ENCODE peak calls at places on chromosome X, in six cellular contexts. S is CD4-positive, alpha-beta T cell; I is activated CD4-positive, CD25-positive, alpha-beta regulatory T cell; X is AG08395; Q is esophagus muscularis mucosa; K is Right ventricle myocardium superior. L is an unnamed sample.

GRCh38 chrX:22748093-22748999 is 251.4 kb upstream of the DDX53 start:
- DNase-seq in S (peak), I (no peak), X (peak), Q (no peak), K (peak), L (no peak)

GRCh38 chrX:13226214-13226613 is 93.6 kb downstream of the ATXN3L start:
- DNase-seq in S (no peak), I (no peak), X (no peak), Q (no peak), K (no peak), L (no peak)

GRCh38 chrX:150872773-150873336 is 25.6 kb downstream of the CD99L2 start:
- DNase-seq in S (no peak), I (no peak), X (no peak), Q (no peak), K (no peak), L (no peak)

GRCh38 chrX:16096131-16096530 is 27.2 kb upstream of the GRPR start:
- DNase-seq in S (no peak), I (no peak), X (no peak), Q (no peak), K (no peak), L (no peak)

GRCh38 chrX:119757979-119758681 is at the start of gene SOWAHD:
- DNase-seq in S (peak), I (no peak), X (no peak), Q (no peak), K (peak), L (peak)

GRCh38 chrX:104565791-104566687 is at the start of gene IL1RAPL2:
- DNase-seq in S (no peak), I (no peak), X (no peak), Q (no peak), K (no peak), L (no peak)

GRCh38 chrX:19017271-19017670 is 33.4 kb upstream of the PHKA2 start:
- DNase-seq in S (no peak), I (no peak), X (peak), Q (no peak), K (no peak), L (no peak)

GRCh38 chrX:16005899-16006298 is 117.5 kb upstream of the GRPR start:
- DNase-seq in S (no peak), I (no peak), X (peak), Q (no peak), K (no peak), L (no peak)

GRCh38 chrX:71938371-71938770 is 27.7 kb downstream of the NHSL2 start:
- DNase-seq in S (no peak), I (no peak), X (no peak), Q (no peak), K (no peak), L (no peak)

GRCh38 chrX:34275710-34276109 is 143.6 kb upstream of the FAM47A start:
- DNase-seq in S (no peak), I (no peak), X (no peak), Q (no peak), K (no peak), L (no peak)

GRCh38 chrX:150361070-150361776 is 1.9 kb upstream of the MAMLD1 start:
- DNase-seq in S (no peak), I (no peak), X (no peak), Q (no peak), K (peak), L (no peak)

GRCh38 chrX:140362861-140363260 is 142.0 kb downstream of the SOX3 start:
- DNase-seq in S (no peak), I (no peak), X (no peak), Q (no peak), K (no peak), L (no peak)

GRCh38 chrX:43813898-43814297 is 68.4 kb downstream of the MAOB start:
- DNase-seq in S (no peak), I (no peak), X (no peak), Q (no peak), K (no peak), L (no peak)

GRCh38 chrX:22105231-22105630 is 73.1 kb downstream of the PHEX start:
- DNase-seq in S (no peak), I (no peak), X (no peak), Q (no peak), K (no peak), L (no peak)

GRCh38 chrX:12721042-12721441 is 70.2 kb upstream of the PRPS2 start:
- DNase-seq in S (no peak), I (no peak), X (no peak), Q (no peak), K (no peak), L (no peak)

GRCh38 chrX:24245201-24245600 is 68.7 kb downstream of the SUPT20HL2 start:
- DNase-seq in S (no peak), I (no peak), X (peak), Q (no peak), K (no peak), L (no peak)

GRCh38 chrX:118976599-118977340 is 2.4 kb downstream of the LONRF3 start:
- DNase-seq in S (no peak), I (no peak), X (no peak), Q (no peak), K (peak), L (peak)

GRCh38 chrX:3215249-3215648 is 131.2 kb downstream of the MXRA5 start:
- DNase-seq in S (no peak), I (no peak), X (no peak), Q (no peak), K (no peak), L (no peak)

GRCh38 chrX:132467029-132467428 is 21.8 kb downstream of the MBNL3 start:
- DNase-seq in S (no peak), I (no peak), X (peak), Q (no peak), K (no peak), L (no peak)

GRCh38 chrX:129842510-129843208 is 1.0 kb downstream of the ZDHHC9 start:
- DNase-seq in S (no peak), I (no peak), X (peak), Q (no peak), K (peak), L (no peak)

GRCh38 chrX:138858438-138858837 is 146.9 kb upstream of the FGF13 start:
- DNase-seq in S (no peak), I (no peak), X (peak), Q (no peak), K (no peak), L (no peak)

GRCh38 chrX:45697591-45697990 is 496.9 kb upstream of the DIPK2B start:
- DNase-seq in S (no peak), I (no peak), X (peak), Q (no peak), K (no peak), L (no peak)

GRCh38 chrX:24590111-24590510 is 57.0 kb downstream of the PCYT1B start:
- DNase-seq in S (no peak), I (no peak), X (no peak), Q (no peak), K (no peak), L (no peak)

GRCh38 chrX:132331532-132331931 is 112.3 kb upstream of the RAP2C start:
- DNase-seq in S (no peak), I (no peak), X (no peak), Q (no peak), K (no peak), L (no peak)

GRCh38 chrX:40205471-40205870 is 107.7 kb upstream of the BCOR start:
- DNase-seq in S (no peak), I (no peak), X (no peak), Q (no peak), K (no peak), L (no peak)

GRCh38 chrX:120453985-120454384 is 15.1 kb downstream of the LAMP2 start:
- DNase-seq in S (no peak), I (no peak), X (no peak), Q (no peak), K (no peak), L (no peak)

GRCh38 chrX:69109706-69110635 is 55.3 kb downstream of the PJA1 start:
- DNase-seq in S (no peak), I (no peak), X (peak), Q (no peak), K (no peak), L (no peak)

GRCh38 chrX:108316456-108316855 is 121.8 kb downstream of the COL4A6 start:
- DNase-seq in S (no peak), I (no peak), X (no peak), Q (no peak), K (no peak), L (no peak)

GRCh38 chrX:109966246-109966645 is 36.7 kb upstream of the TMEM164 start:
- DNase-seq in S (no peak), I (no peak), X (no peak), Q (no peak), K (no peak), L (no peak)

GRCh38 chrX:154800508-154801207 is 4.6 kb downstream of the MPP1 start:
- DNase-seq in S (no peak), I (no peak), X (no peak), Q (no peak), K (no peak), L (no peak)

GRCh38 chrX:148573119-148573518 is 72.7 kb downstream of the AFF2 start:
- DNase-seq in S (no peak), I (no peak), X (no peak), Q (no peak), K (no peak), L (no peak)

GRCh38 chrX:41491267-41492004 is 44.3 kb downstream of the NYX start:
- DNase-seq in S (no peak), I (no peak), X (peak), Q (no peak), K (no peak), L (no peak)

L was measured in Peyer's patch.